ENCODE peak calls at places on chromosomes 16 and 17, in ten cellular contexts. C is psoas muscle, I is breast epithelium, R is astrocyte of the spinal cord, L is GM06990, X is Peyer's patch, H is right lobe of liver, D is A549, N is lung, E is GM12865. S is an unnamed sample.

GRCh38 chr17:9364837-9365430 is 210.7 kb downstream of the STX8 start:
- DNase-seq in E (no peak), N (no peak), C (no peak), L (no peak), X (no peak), I (no peak), R (no peak), D (no peak), H (no peak), S (peak)

GRCh38 chr16:66486199-66486772 is 59.2 kb downstream of the BEAN1 start:
- DNase-seq in I (no peak), X (peak), N (no peak), H (no peak), L (no peak), D (no peak), R (no peak), E (no peak), C (no peak), S (no peak)

GRCh38 chr16:10200823-10201571 is 18.8 kb upstream of the GRIN2A start:
- DNase-seq in E (no peak), I (no peak), N (no peak), H (no peak), X (no peak), R (no peak), L (no peak), C (no peak), D (no peak), S (no peak)

GRCh38 chr16:29745853-29746345 is at the start of gene C16orf54:
- DNase-seq in E (peak), R (no peak), I (no peak), H (peak), C (peak), D (no peak), L (peak), X (peak), N (peak), S (no peak)

GRCh38 chr17:66747561-66748275 is 87.2 kb upstream of the CACNG5 start:
- DNase-seq in C (no peak), X (no peak), L (no peak), E (no peak), I (no peak), N (no peak), D (no peak), H (no peak), R (peak), S (peak)

GRCh38 chr17:38861399-38861843 is 7.9 kb upstream of the RPL23 start:
- DNase-seq in N (no peak), H (no peak), X (no peak), R (no peak), E (peak), D (peak), L (no peak), C (no peak), I (no peak), S (no peak)

GRCh38 chr17:58232707-58233156 is 5.7 kb upstream of the LPO start:
- DNase-seq in X (no peak), L (peak), D (no peak), E (peak), N (no peak), H (peak), C (no peak), R (peak), I (no peak), S (peak)

GRCh38 chr17:4988168-4988567 is 693 bp upstream of the CAMTA2 start:
- DNase-seq in L (no peak), X (no peak), D (no peak), I (no peak), E (peak), H (no peak), N (no peak), C (peak), R (no peak), S (no peak)

GRCh38 chr17:71900830-71901229 is 220.0 kb upstream of the SOX9 start:
- DNase-seq in N (no peak), R (peak), L (no peak), X (no peak), I (no peak), D (no peak), C (no peak), H (no peak), E (no peak), S (no peak)

GRCh38 chr17:17711708-17712141 is 30.5 kb downstream of the RAI1 start:
- DNase-seq in D (no peak), E (no peak), H (no peak), C (no peak), L (no peak), N (no peak), R (no peak), I (no peak), X (no peak), S (peak)

GRCh38 chr17:82077617-82078358 is 12.2 kb upstream of the DUS1L start:
- DNase-seq in C (peak), L (no peak), X (no peak), I (no peak), H (no peak), D (no peak), E (no peak), N (no peak), R (no peak), S (peak)

GRCh38 chr17:67855504-67856324 is 30.4 kb downstream of the BPTF start:
- DNase-seq in D (no peak), C (no peak), R (no peak), H (no peak), I (no peak), N (no peak), E (peak), X (no peak), L (no peak), S (no peak)

GRCh38 chr17:18261146-18261515 is 669 bp downstream of the MIEF2 start:
- DNase-seq in C (peak), H (peak), I (peak), L (no peak), X (peak), N (peak), E (peak), R (peak), D (peak), S (peak)

GRCh38 chr16:10256855-10257641 is 74.8 kb upstream of the GRIN2A start:
- DNase-seq in X (peak), I (peak), L (peak), N (no peak), D (peak), R (peak), E (peak), C (peak), H (peak), S (peak)

GRCh38 chr17:49557204-49558024 is 18.3 kb upstream of the NXPH3 start:
- DNase-seq in I (no peak), C (no peak), E (peak), R (peak), D (peak), L (no peak), H (no peak), N (no peak), X (peak), S (peak)

GRCh38 chr16:57167951-57168350 is 17.9 kb downstream of the PSME3IP1 start:
- DNase-seq in X (no peak), C (no peak), I (no peak), H (no peak), D (no peak), N (no peak), L (no peak), E (peak), R (peak), S (peak)

GRCh38 chr17:73799781-73800627 is 155.8 kb upstream of the SDK2 start:
- DNase-seq in H (no peak), E (no peak), C (no peak), I (no peak), D (no peak), N (no peak), R (no peak), L (no peak), X (no peak), S (no peak)

GRCh38 chr17:20206591-20206990 is 197.4 kb downstream of the SPECC1 start:
- DNase-seq in H (no peak), X (no peak), N (no peak), C (no peak), L (no peak), D (peak), E (no peak), I (no peak), R (peak), S (peak)

GRCh38 chr16:3645108-3645503 is 9.4 kb upstream of the DNASE1 start:
- DNase-seq in C (no peak), D (no peak), H (no peak), X (peak), R (no peak), N (no peak), L (no peak), I (peak), E (no peak), S (no peak)

GRCh38 chr16:11259655-11260595 is 3.9 kb upstream of the SOCS1 start:
- DNase-seq in H (no peak), D (no peak), E (no peak), R (no peak), X (no peak), I (no peak), L (no peak), C (no peak), N (no peak), S (no peak)

GRCh38 chr17:2181206-2181983 is 122.2 kb downstream of the SMG6 start:
- DNase-seq in I (no peak), L (no peak), C (peak), D (no peak), X (no peak), H (peak), E (no peak), N (peak), R (peak), S (peak)

GRCh38 chr17:69722518-69722917 is 308.0 kb downstream of the MAP2K6 start:
- DNase-seq in H (no peak), I (no peak), X (no peak), R (no peak), L (no peak), D (no peak), C (no peak), E (no peak), N (no peak), S (peak)

GRCh38 chr17:250487-251300 is 69.2 kb upstream of the DOC2B start:
- DNase-seq in L (no peak), D (no peak), R (no peak), X (peak), H (peak), E (no peak), I (peak), N (no peak), C (no peak), S (no peak)

GRCh38 chr16:60945225-60945624 is 1091.0 kb downstream of the CDH8 start:
- DNase-seq in D (no peak), X (no peak), H (no peak), R (no peak), N (no peak), I (no peak), C (no peak), E (no peak), L (no peak), S (no peak)
- H3K4me3 ChIP-seq in D (no peak), X (no peak), H (no peak), R (no peak), N (no peak), I (no peak), C (no peak), E (no peak), L (no peak), S (no peak)

GRCh38 chr17:64145751-64146417 is 15.9 kb upstream of the ERN1 start:
- DNase-seq in E (peak), C (peak), L (peak), I (peak), R (peak), N (peak), X (peak), D (peak), H (peak), S (peak)
- TF ChIP-seq CTCF in E (no peak), C (no peak), L (no peak), I (peak), R (no peak), N (no peak), X (no peak), D (no peak), H (no peak), S (no peak)

GRCh38 chr17:77527394-77527793 is 386.6 kb downstream of the SEC14L1 start:
- DNase-seq in C (no peak), L (no peak), R (no peak), H (no peak), X (no peak), I (no peak), N (no peak), D (no peak), E (no peak), S (no peak)

GRCh38 chr17:77528516-77529327 is 388.0 kb downstream of the SEC14L1 start:
- DNase-seq in L (no peak), E (no peak), I (no peak), X (no peak), R (no peak), C (no peak), H (no peak), D (no peak), N (no peak), S (peak)

GRCh38 chr17:77529328-77529650 is 388.5 kb downstream of the SEC14L1 start:
- DNase-seq in X (no peak), C (no peak), R (no peak), L (no peak), D (no peak), N (no peak), I (no peak), H (no peak), E (no peak), S (no peak)

GRCh38 chr17:77526728-77527355 is 386.1 kb downstream of the SEC14L1 start:
- DNase-seq in D (no peak), N (no peak), R (no peak), X (no peak), I (no peak), C (no peak), E (no peak), L (no peak), H (no peak), S (no peak)

GRCh38 chr17:77527836-77528505 is 387.2 kb downstream of the SEC14L1 start:
- DNase-seq in E (no peak), R (no peak), H (no peak), N (no peak), C (no peak), D (no peak), I (no peak), X (no peak), L (no peak), S (no peak)
- H3K4me3 ChIP-seq in E (no peak), R (no peak), H (no peak), N (no peak), C (no peak), D (peak), I (no peak), X (no peak), L (no peak), S (no peak)

GRCh38 chr16:67561824-67562525 is 351 bp upstream of the CTCF start:
- DNase-seq in H (peak), N (peak), R (peak), I (peak), L (peak), E (peak), C (peak), D (peak), X (peak), S (peak)

GRCh38 chr16:67561501-67561823 is 864 bp upstream of the CTCF start:
- DNase-seq in C (no peak), L (no peak), H (no peak), E (no peak), D (no peak), R (no peak), I (no peak), X (peak), N (no peak), S (no peak)

GRCh38 chr16:67563708-67564468 is 1.6 kb downstream of the CTCF start:
- DNase-seq in R (peak), I (no peak), L (no peak), N (peak), C (peak), H (no peak), X (peak), E (peak), D (no peak), S (peak)

GRCh38 chr16:67562526-67562917 is at the start of gene CTCF:
- DNase-seq in C (peak), H (peak), X (peak), I (peak), E (peak), L (peak), D (peak), R (peak), N (peak), S (peak)

DNA sequence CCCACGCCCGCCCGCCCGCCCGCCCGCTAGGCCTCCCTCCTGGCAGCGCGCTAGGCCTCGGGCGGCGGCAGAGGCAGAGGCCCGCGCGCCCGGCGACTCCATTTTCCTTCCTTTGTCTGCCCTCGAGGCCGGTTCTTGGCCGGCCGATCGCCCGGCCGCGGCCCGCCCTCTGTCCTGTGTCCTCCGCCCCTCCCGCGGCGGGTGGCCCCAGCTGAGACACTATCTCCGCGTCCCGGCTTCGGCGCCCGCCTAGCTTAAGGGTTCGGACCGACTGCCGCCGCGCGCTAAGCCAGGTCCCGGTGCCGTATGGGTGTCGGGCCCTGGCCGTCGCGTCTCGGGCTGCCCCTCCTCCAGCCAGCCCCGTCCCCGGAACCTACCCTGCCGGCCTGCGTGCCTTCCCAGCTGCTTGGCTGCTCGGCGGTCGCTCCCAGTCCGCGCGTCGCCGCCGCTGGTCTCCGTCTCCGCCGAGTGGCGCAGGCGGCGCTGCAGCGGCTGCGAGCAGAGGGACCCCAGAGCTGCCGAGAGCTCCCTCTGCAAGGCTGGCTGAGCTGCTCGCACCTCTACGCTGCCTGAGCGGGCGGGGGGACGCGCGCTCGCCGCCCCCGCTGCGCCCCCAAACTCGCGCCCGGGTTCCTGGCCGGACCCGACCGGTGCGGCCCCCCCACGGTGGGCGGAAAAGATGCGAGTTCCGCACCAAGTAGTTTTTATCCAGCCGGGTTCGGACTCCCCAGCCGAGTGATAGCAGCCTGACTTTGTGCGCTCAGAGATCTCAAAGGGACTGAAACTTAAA is 787 bp downstream of the CTCF start:
- DNase-seq in H (peak), I (no peak), N (peak), L (peak), X (peak), C (peak), E (peak), D (no peak), R (peak), S (peak)
- TF ChIP-seq CTCF in H (no peak), I (no peak), N (no peak), L (peak), X (no peak), C (no peak), E (peak), D (peak), R (peak), S (peak)

DNA sequence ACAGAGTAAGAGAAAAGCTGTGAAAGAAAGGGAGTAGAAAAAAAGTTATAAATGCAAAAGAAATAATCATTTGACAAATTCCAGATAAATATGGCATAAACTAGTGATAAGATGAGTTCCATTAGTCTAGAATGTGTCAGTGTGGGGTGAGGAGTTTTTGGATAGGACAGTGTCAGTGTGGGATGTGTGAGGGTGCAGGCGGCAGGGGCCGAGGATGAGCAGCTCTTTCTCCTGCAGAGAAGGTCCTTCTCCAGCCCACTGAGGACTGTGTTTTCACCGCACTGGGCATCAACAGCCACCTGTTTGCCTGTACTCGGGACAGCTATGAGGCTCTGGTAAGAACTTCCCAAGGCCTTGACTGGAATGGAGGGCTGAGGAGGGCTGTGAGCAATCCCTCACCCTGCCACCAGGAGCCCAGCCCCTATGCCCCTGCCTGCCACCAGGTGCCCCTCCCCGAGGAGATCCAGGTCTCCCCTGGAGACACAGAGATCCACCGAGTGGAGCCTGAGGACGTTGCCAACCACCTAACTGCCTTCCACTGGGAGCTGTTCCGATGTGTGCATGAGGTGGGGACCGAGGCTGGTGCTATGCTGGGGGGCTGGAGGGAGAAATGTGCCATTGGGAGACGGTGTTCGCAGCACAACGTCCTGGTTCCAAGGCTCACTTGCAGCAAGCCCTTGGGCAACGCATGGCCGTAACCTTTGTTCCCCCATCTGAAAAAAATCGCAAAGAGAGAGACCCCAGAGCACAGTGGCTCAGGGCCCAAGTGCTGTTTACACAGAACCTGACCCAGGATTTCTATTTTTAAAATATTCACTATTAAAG is 13.1 kb downstream of the RAPGEFL1 start:
- DNase-seq in C (no peak), L (no peak), I (no peak), X (no peak), R (no peak), E (peak), N (no peak), H (no peak), D (peak), S (peak)
- H3K4me3 ChIP-seq in C (peak), L (no peak), I (peak), X (no peak), R (no peak), E (no peak), N (no peak), H (no peak), D (no peak), S (peak)

DNA sequence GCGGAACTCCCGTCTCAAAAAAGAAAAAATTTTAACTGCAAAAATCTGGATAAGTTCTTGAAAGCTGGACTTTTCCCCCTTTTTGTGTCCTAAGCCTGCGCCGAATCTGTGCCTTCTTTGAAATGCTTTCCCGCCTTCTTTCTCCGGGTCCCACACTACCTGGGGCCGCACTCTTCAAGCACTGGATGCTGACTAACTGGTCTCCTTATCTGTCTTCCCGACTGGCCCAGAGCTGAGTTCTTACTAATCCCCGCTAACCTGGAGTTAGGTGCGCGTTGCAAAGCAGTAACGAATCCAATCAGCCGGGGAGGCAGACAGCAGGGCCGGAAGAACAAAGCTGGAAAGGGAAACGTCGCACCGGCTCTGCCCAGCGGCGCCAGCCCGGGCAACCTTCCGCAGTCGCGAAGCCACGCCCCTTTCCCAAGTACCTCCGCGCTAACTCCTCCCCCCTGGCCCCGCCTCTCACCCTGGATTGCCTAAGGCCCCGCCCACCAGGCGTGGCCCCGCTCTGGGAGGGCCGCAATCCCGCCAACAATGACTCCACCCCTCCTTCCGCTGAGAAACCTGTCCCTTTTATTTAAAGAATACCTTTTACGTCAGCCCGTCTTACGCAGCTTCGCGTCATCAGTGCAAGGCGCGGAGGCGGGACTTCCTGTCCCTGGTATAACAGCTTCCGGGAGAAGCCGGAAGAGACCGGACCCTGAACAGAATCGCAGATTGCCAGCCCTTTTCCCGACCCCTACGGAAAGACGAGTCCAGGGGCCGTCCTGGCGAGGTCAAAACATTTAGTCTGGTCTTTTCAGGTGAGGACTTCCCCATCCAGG is at the start of gene TMUB2:
- DNase-seq in H (peak), R (peak), L (peak), D (peak), N (peak), X (peak), I (peak), C (peak), E (peak), S (peak)
- TF ChIP-seq CTCF in H (no peak), R (no peak), L (no peak), D (no peak), N (no peak), X (no peak), I (no peak), C (no peak), E (no peak), S (no peak)

DNA sequence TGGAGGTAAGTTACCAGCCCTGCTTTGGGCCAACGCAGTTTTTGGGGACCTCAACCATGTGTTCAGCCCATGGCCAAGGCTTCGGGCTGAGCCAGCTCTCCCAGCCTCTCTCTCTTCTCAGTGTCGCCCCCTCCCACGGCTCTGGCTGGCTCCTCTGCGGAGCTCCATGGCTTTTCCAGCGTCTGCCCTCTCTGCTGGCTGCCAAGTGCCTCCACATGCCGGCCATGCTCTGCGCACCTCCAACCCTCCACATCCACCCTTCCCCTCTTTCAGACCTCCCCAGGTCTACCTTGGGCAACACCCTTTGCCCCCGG is 23.2 kb downstream of the COTL1 start:
- DNase-seq in I (no peak), R (no peak), H (no peak), N (no peak), C (no peak), L (no peak), D (no peak), X (no peak), E (no peak), S (no peak)
- H3K4me3 ChIP-seq in I (no peak), R (no peak), H (no peak), N (no peak), C (no peak), L (peak), D (no peak), X (peak), E (peak), S (no peak)